ENCODE peak calls at places on chromosomes 16 and 17, in ten cellular contexts. E is breast epithelium, U is A549, Y is Peyer's patch, D is uterus, K is esophagus squamous epithelium, C is right lobe of liver, N is IMR-90, X is body of pancreas, I is K562. R is an unnamed sample.
A peak's percentile ranks its signal among the peaks of the same experiment; 100 is the strongest.

GRCh38 chr16:15649727-15650018 is 372 bp upstream of the NDE1 start:
- DNase-seq in K (no peak), U (no peak), C (no peak), D (no peak), Y (no peak), N (no peak), I (no peak), X (no peak), E (no peak), R (no peak)

GRCh38 chr16:77944631-77945030 is 77.7 kb upstream of the CLEC3A start:
- DNase-seq in C (no peak), D (no peak), Y (no peak), I (no peak), X (no peak), K (no peak), U (no peak), N (no peak), E (no peak), R (no peak)

GRCh38 chr16:87086156-87086555 is 231.0 kb downstream of the C16orf95 start:
- DNase-seq in E (no peak), D (no peak), I (no peak), Y (no peak), U (no peak), C (no peak), K (no peak), X (no peak), N (peak; percentile 67), R (no peak)

GRCh38 chr17:48351916-48352332 is 78.1 kb downstream of the SKAP1 start:
- DNase-seq in C (no peak), Y (no peak), D (no peak), I (peak; percentile 23), X (no peak), N (peak; percentile 67), E (no peak), U (peak; percentile 52), K (no peak), R (no peak)

GRCh38 chr16:57798953-57799618 is 3.2 kb downstream of the KIFC3 start:
- DNase-seq in E (no peak), U (no peak), X (no peak), D (no peak), N (no peak), K (no peak), I (no peak), C (no peak), Y (peak; percentile 42), R (no peak)

GRCh38 chr17:51152766-51153209 is 571 bp upstream of the NME1 start:
- DNase-seq in E (no peak), D (no peak), Y (no peak), X (no peak), K (no peak), N (peak; percentile 32), I (no peak), U (no peak), C (no peak), R (no peak)

GRCh38 chr17:81636505-81637288 is at the start of the genes NPLOC4 and TSPAN10:
- DNase-seq in C (peak; percentile 86), I (peak; percentile 97), Y (peak; percentile 89), X (peak; percentile 91), K (no peak), E (peak; percentile 86), D (peak; percentile 80), U (peak; percentile 91), N (peak; percentile 80), R (peak; percentile 66)

GRCh38 chr17:17693253-17693954 is 12.1 kb downstream of the RAI1 start:
- DNase-seq in U (peak; percentile 70), E (peak; percentile 87), D (peak; percentile 53), I (no peak), Y (peak; percentile 64), X (peak; percentile 86), C (peak; percentile 66), K (no peak), N (no peak), R (peak; percentile 87)

GRCh38 chr16:81494888-81495287 is 50.3 kb downstream of the CMIP start:
- DNase-seq in X (no peak), K (no peak), N (no peak), D (no peak), U (no peak), C (no peak), Y (no peak), I (no peak), E (no peak), R (no peak)

GRCh38 chr16:81493755-81494433 is 49.3 kb downstream of the CMIP start:
- DNase-seq in I (peak; percentile 81), K (no peak), N (peak; percentile 94), U (peak; percentile 78), C (peak; percentile 78), Y (peak; percentile 90), D (peak; percentile 52), E (peak; percentile 78), X (peak; percentile 94), R (peak; percentile 82)

GRCh38 chr16:81496742-81497141 is 52.1 kb downstream of the CMIP start:
- DNase-seq in D (no peak), N (no peak), K (no peak), X (no peak), E (no peak), C (peak; percentile 80), I (no peak), Y (no peak), U (no peak), R (no peak)

GRCh38 chr16:81494434-81494806 is 49.8 kb downstream of the CMIP start:
- DNase-seq in E (no peak), X (no peak), C (no peak), K (no peak), D (no peak), U (no peak), I (no peak), Y (no peak), N (no peak), R (no peak)

GRCh38 chr16:81495321-81496234 is 51.0 kb downstream of the CMIP start:
- DNase-seq in K (no peak), I (peak; percentile 93), C (no peak), D (no peak), N (no peak), X (no peak), U (no peak), Y (no peak), E (no peak), R (no peak)
- H3K4me1 ChIP-seq in K (peaks cover 100% of the 10 kb centered on the region), I (peaks cover 68% of the 10 kb centered on the region), C (peaks cover 8% of the 10 kb centered on the region), D (peaks cover 6% of the 10 kb centered on the region), N (peaks cover 24% of the 10 kb centered on the region), X (peaks cover 61% of the 10 kb centered on the region), U (peaks cover 98% of the 10 kb centered on the region), Y (peaks cover 88% of the 10 kb centered on the region), E (no peaks in the 10 kb centered on the region), R (peaks cover 8% of the 10 kb centered on the region)

DNA sequence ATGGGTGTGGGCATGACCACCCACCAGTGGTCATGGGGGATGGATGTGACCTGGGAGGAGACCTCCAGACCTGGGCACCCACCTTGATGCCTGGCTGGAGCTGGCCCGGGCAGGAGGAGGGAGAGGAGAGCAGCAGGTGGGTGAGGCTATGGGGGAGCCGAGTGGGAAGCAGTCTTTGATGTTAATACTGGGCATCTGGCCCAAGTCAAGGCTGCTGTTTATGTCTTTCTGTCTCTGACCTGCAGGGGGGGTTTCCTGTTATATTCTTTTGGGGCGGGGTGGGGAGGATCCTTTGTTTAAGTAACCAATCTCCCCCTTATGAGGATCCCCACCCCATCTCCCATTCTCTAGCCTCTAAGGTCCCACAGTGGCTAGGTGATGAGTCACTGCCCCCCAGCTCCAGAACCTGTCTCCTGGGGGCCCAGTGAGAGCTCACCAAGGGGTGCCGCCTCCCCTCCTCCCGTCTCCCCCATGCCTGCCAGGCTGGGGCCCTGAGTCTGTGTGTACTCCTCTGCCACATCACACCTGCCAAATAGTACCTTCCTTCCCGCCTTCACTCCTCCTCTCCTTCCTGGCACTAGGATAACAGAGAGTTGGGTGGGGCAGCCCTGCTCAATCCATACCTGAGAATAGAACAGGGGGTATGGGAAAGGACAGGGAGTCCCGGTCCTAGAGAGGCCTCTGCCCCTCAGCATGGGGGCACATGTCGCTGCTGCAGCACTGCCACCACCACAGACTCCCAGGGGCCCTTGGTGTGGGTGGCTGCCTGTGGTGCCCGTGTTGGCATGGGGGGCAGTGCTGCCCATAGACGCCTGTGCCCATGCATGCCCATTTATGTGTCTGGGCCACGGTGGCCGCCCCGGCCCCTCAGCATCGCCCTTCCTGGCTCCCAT is 7.2 kb downstream of the THRA start:
- DNase-seq in D (peak; percentile 82), Y (peak; percentile 73), K (no peak), C (no peak), U (peak; percentile 78), N (peak; percentile 46), X (peak; percentile 79), E (no peak), I (peak; percentile 49), R (peak; percentile 90)
- TF ChIP-seq POLR2A in D (no peak), Y (peak; percentile 27), K (no peak), C (no peak), U (no peak), N (no peak), X (peak; percentile 27), E (no peak), I (no peak), R (peak; percentile 41)

DNA sequence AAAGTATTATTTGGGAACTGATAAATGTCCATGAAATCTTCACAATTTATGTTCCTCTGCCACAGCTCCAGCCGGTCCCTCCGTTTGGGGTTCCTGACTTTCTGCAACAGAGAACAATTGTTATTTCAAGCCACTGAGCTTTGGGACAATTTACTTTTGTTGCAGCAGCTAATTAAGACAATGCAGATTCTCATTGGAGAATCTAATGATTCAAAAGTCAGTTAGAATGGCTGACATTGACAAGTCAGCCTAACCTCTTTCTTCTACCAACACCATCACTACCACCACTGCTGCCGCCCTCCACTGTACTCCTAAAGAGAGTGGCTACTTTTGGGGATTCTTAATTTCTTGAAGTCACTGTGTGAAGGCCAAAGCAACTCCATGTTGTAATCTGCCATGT is 15.0 kb upstream of the HEATR6 start:
- DNase-seq in D (no peak), E (no peak), C (no peak), Y (no peak), X (no peak), U (no peak), K (no peak), I (no peak), N (no peak), R (no peak)
- H3K4me1 ChIP-seq in D (no peaks in the 10 kb centered on the region), E (no peaks in the 10 kb centered on the region), C (no peaks in the 10 kb centered on the region), Y (no peaks in the 10 kb centered on the region), X (no peaks in the 10 kb centered on the region), U (peaks cover 20% of the 10 kb centered on the region), K (peaks cover 21% of the 10 kb centered on the region), I (peaks cover 10% of the 10 kb centered on the region), N (peaks cover 12% of the 10 kb centered on the region), R (no peaks in the 10 kb centered on the region)

GRCh38 chr16:4471869-4472268 is 2.6 kb downstream of the NMRAL1 start:
- DNase-seq in N (no peak), Y (no peak), I (no peak), X (no peak), K (no peak), U (no peak), C (no peak), E (no peak), D (no peak), R (no peak)

GRCh38 chr16:4472880-4473279 is 1.5 kb downstream of the NMRAL1 start:
- DNase-seq in N (no peak), I (no peak), K (no peak), E (no peak), D (no peak), X (no peak), C (no peak), U (no peak), Y (no peak), R (no peak)

GRCh38 chr16:4475880-4476790 is at the start of gene HMOX2:
- DNase-seq in E (peak; percentile 93), X (peak; percentile 96), C (peak; percentile 96), I (peak; percentile 91), K (peak; percentile 52), D (peak; percentile 87), Y (peak; percentile 97), N (peak; percentile 86), U (peak; percentile 95), R (peak; percentile 93)

GRCh38 chr16:4477966-4478365 is 1.8 kb downstream of the HMOX2 start:
- DNase-seq in I (no peak), N (peak; percentile 61), X (no peak), E (no peak), D (no peak), K (no peak), Y (no peak), U (no peak), C (no peak), R (no peak)

DNA sequence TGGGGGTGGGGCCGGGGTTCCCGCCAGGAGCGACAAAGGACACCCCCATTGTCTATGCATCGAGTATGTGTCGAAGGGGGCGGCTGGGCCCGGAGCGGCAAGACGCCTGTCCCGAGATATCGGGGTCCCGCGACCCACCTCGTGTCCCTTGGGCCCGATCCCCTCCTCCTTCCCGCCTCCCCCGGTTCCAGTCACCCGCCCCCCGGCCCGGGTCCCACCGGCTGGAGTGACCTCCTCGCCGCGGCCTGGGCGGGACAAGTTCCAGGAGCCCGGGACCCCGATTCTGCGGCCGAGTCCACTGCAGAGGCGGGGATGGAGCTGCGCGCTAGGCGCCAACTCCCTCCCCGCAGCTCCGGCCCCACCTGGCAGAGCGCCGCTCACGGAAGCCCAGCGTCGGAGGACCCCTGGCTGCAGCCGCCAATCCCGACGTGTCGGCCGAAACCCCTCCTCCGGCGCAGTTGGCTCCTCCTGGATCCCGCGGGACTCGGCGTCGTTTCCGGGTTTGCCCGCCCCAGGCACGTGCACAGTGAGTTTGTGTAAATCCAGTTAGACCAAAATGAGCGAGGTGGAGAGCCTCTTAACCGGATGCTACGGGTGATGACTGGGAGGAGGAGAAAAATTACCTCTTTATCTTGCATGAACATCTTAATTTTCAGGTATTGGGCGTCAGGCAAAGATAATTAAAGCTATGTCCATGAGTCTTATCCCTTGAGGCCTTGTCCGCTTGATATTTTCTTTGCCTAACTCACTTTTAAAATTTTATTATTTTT is at the start of gene NMRAL1:
- DNase-seq in E (peak; percentile 94), C (peak; percentile 91), U (peak; percentile 94), D (peak; percentile 87), N (peak; percentile 80), I (peak; percentile 85), Y (peak; percentile 91), K (peak; percentile 48), X (peak; percentile 89), R (peak; percentile 93)
- TF ChIP-seq POLR2A in E (peak; percentile 75), C (peak; percentile 73), U (peak; percentile 70), D (peak; percentile 67), N (no peak), I (peak; percentile 91), Y (peak; percentile 36), K (no peak), X (peak; percentile 20), R (peak; percentile 70)

R was measured in prostate gland.